ENCODE peak calls at places on chromosome 22, in six cellular contexts. One of them, this sample, is unnamed.
A peak's percentile ranks its signal among the peaks of the same experiment; 100 is the strongest.

GRCh38 chr22:32446321-32446720 is 17.9 kb downstream of the BPIFC start:
- DNase-seq in substantia nigra: no peak
- DNase-seq in brain microvascular endothelial cell: no peak
- DNase-seq in GM23248: peak; percentile 13
- DNase-seq in upper lobe of right lung: no peak
- DNase-seq in sigmoid colon: no peak
- DNase-seq in this sample: no peak

GRCh38 chr22:31240011-31240410 is 27.9 kb downstream of the LIMK2 start:
- DNase-seq in sigmoid colon: no peak
- DNase-seq in upper lobe of right lung: no peak
- DNase-seq in GM23248: peak; percentile 38
- DNase-seq in substantia nigra: no peak
- DNase-seq in brain microvascular endothelial cell: peak; percentile 52
- DNase-seq in this sample: no peak

GRCh38 chr22:36125994-36126531 is 34.5 kb downstream of the APOL3 start:
- DNase-seq in upper lobe of right lung: no peak
- DNase-seq in substantia nigra: no peak
- DNase-seq in brain microvascular endothelial cell: no peak
- DNase-seq in sigmoid colon: no peak
- DNase-seq in GM23248: no peak
- DNase-seq in this sample: no peak

GRCh38 chr22:48453171-48453570 is 1374.5 kb downstream of the BRD1 start:
- DNase-seq in substantia nigra: no peak
- DNase-seq in sigmoid colon: no peak
- DNase-seq in upper lobe of right lung: no peak
- DNase-seq in GM23248: no peak
- DNase-seq in brain microvascular endothelial cell: no peak
- DNase-seq in this sample: no peak

GRCh38 chr22:46425011-46425410 is 89.5 kb downstream of the TRMU start:
- DNase-seq in GM23248: peak; percentile 59
- DNase-seq in substantia nigra: no peak
- DNase-seq in upper lobe of right lung: no peak
- DNase-seq in brain microvascular endothelial cell: peak; percentile 45
- DNase-seq in sigmoid colon: no peak
- DNase-seq in this sample: peak; percentile 49

GRCh38 chr22:46574993-46575914 is 37.8 kb upstream of the CELSR1 start:
- DNase-seq in brain microvascular endothelial cell: no peak
- DNase-seq in substantia nigra: no peak
- DNase-seq in upper lobe of right lung: peak; percentile 75
- DNase-seq in sigmoid colon: peak; percentile 65
- DNase-seq in GM23248: no peak
- DNase-seq in this sample: no peak

GRCh38 chr22:47173535-47174021 is 411.1 kb downstream of the TBC1D22A start:
- DNase-seq in substantia nigra: no peak
- DNase-seq in sigmoid colon: peak; percentile 48
- DNase-seq in brain microvascular endothelial cell: no peak
- DNase-seq in upper lobe of right lung: peak; percentile 43
- DNase-seq in GM23248: no peak
- DNase-seq in this sample: no peak

GRCh38 chr22:46537221-46537945 is at the start of gene CELSR1:
- DNase-seq in GM23248: peak; percentile 50
- DNase-seq in sigmoid colon: no peak
- DNase-seq in upper lobe of right lung: peak; percentile 94
- DNase-seq in brain microvascular endothelial cell: no peak
- DNase-seq in substantia nigra: no peak
- DNase-seq in this sample: no peak

GRCh38 chr22:48257690-48258065 is 1495.2 kb downstream of the TBC1D22A start:
- DNase-seq in brain microvascular endothelial cell: no peak
- DNase-seq in sigmoid colon: no peak
- DNase-seq in upper lobe of right lung: no peak
- DNase-seq in GM23248: peak; percentile 8
- DNase-seq in substantia nigra: no peak
- DNase-seq in this sample: no peak

GRCh38 chr22:41847300-41847699 is 14.4 kb downstream of the SREBF2 start:
- DNase-seq in GM23248: no peak
- DNase-seq in substantia nigra: no peak
- DNase-seq in upper lobe of right lung: no peak
- DNase-seq in brain microvascular endothelial cell: no peak
- DNase-seq in sigmoid colon: no peak
- DNase-seq in this sample: no peak

GRCh38 chr22:37472418-37473006 is 13.7 kb downstream of the MFNG start:
- DNase-seq in brain microvascular endothelial cell: no peak
- DNase-seq in sigmoid colon: no peak
- DNase-seq in substantia nigra: no peak
- DNase-seq in upper lobe of right lung: no peak
- DNase-seq in GM23248: peak; percentile 49
- DNase-seq in this sample: no peak

GRCh38 chr22:20238567-20239062 is 29.5 kb downstream of the RTN4R start:
- DNase-seq in sigmoid colon: no peak
- DNase-seq in GM23248: peak; percentile 17
- DNase-seq in brain microvascular endothelial cell: no peak
- DNase-seq in upper lobe of right lung: peak; percentile 84
- DNase-seq in substantia nigra: no peak
- DNase-seq in this sample: no peak

GRCh38 chr22:19361501-19362103 is 69.9 kb downstream of the HIRA start:
- DNase-seq in GM23248: no peak
- DNase-seq in brain microvascular endothelial cell: no peak
- DNase-seq in sigmoid colon: no peak
- DNase-seq in upper lobe of right lung: no peak
- DNase-seq in substantia nigra: no peak
- DNase-seq in this sample: no peak

GRCh38 chr22:46514592-46515207 is 22.7 kb downstream of the CELSR1 start:
- DNase-seq in substantia nigra: no peak
- DNase-seq in brain microvascular endothelial cell: peak; percentile 55
- DNase-seq in upper lobe of right lung: no peak
- DNase-seq in GM23248: peak; percentile 81
- DNase-seq in sigmoid colon: no peak
- DNase-seq in this sample: peak; percentile 81

GRCh38 chr22:47802446-47802845 is 1040.0 kb downstream of the TBC1D22A start:
- DNase-seq in sigmoid colon: no peak
- DNase-seq in brain microvascular endothelial cell: no peak
- DNase-seq in GM23248: no peak
- DNase-seq in substantia nigra: no peak
- DNase-seq in upper lobe of right lung: no peak
- DNase-seq in this sample: no peak

GRCh38 chr22:47622541-47622940 is 860.1 kb downstream of the TBC1D22A start:
- DNase-seq in sigmoid colon: peak; percentile 41
- DNase-seq in substantia nigra: no peak
- DNase-seq in GM23248: no peak
- DNase-seq in upper lobe of right lung: peak; percentile 29
- DNase-seq in brain microvascular endothelial cell: no peak
- DNase-seq in this sample: no peak

GRCh38 chr22:48089601-48090331 is 1327.3 kb downstream of the TBC1D22A start:
- DNase-seq in brain microvascular endothelial cell: peak; percentile 5
- DNase-seq in GM23248: peak; percentile 52
- DNase-seq in sigmoid colon: peak; percentile 86
- DNase-seq in upper lobe of right lung: peak; percentile 70
- DNase-seq in substantia nigra: no peak
- DNase-seq in this sample: no peak

GRCh38 chr22:47588583-47588970 is 826.1 kb downstream of the TBC1D22A start:
- DNase-seq in sigmoid colon: peak; percentile 15
- DNase-seq in substantia nigra: no peak
- DNase-seq in upper lobe of right lung: peak; percentile 20
- DNase-seq in GM23248: no peak
- DNase-seq in brain microvascular endothelial cell: no peak
- DNase-seq in this sample: no peak

GRCh38 chr22:46631113-46631512 is 10.9 kb downstream of the GRAMD4 start:
- DNase-seq in upper lobe of right lung: no peak
- DNase-seq in substantia nigra: no peak
- DNase-seq in brain microvascular endothelial cell: no peak
- DNase-seq in sigmoid colon: no peak
- DNase-seq in GM23248: no peak
- DNase-seq in this sample: no peak

GRCh38 chr22:35470903-35471321 is 69.7 kb upstream of the RASD2 start:
- DNase-seq in GM23248: peak; percentile 26
- DNase-seq in brain microvascular endothelial cell: peak; percentile 47
- DNase-seq in substantia nigra: no peak
- DNase-seq in upper lobe of right lung: no peak
- DNase-seq in sigmoid colon: no peak
- DNase-seq in this sample: no peak

GRCh38 chr22:21078916-21079315 is 33.2 kb downstream of the LRRC74B start:
- DNase-seq in brain microvascular endothelial cell: no peak
- DNase-seq in upper lobe of right lung: no peak
- DNase-seq in GM23248: no peak
- DNase-seq in substantia nigra: no peak
- DNase-seq in sigmoid colon: no peak
- DNase-seq in this sample: no peak

GRCh38 chr22:26168934-26169311 is 339 bp upstream of the SEZ6L start:
- DNase-seq in substantia nigra: peak; percentile 8
- DNase-seq in upper lobe of right lung: no peak
- DNase-seq in GM23248: peak; percentile 39
- DNase-seq in sigmoid colon: no peak
- DNase-seq in brain microvascular endothelial cell: no peak
- DNase-seq in this sample: no peak

GRCh38 chr22:47124451-47124881 is 362.0 kb downstream of the TBC1D22A start:
- DNase-seq in GM23248: no peak
- DNase-seq in upper lobe of right lung: peak; percentile 56
- DNase-seq in brain microvascular endothelial cell: no peak
- DNase-seq in sigmoid colon: no peak
- DNase-seq in substantia nigra: no peak
- DNase-seq in this sample: no peak

GRCh38 chr22:31651667-31652066 is 10.3 kb downstream of the PISD start:
- DNase-seq in brain microvascular endothelial cell: no peak
- DNase-seq in substantia nigra: no peak
- DNase-seq in upper lobe of right lung: no peak
- DNase-seq in GM23248: no peak
- DNase-seq in sigmoid colon: no peak
- DNase-seq in this sample: no peak

GRCh38 chr22:20552913-20553401 is 45.5 kb downstream of the MED15 start:
- DNase-seq in upper lobe of right lung: no peak
- DNase-seq in sigmoid colon: peak; percentile 67
- DNase-seq in substantia nigra: no peak
- DNase-seq in brain microvascular endothelial cell: peak; percentile 77
- DNase-seq in GM23248: no peak
- DNase-seq in this sample: no peak

GRCh38 chr22:41367680-41368542 is 13.8 kb upstream of the TEF start:
- DNase-seq in brain microvascular endothelial cell: no peak
- DNase-seq in substantia nigra: no peak
- DNase-seq in sigmoid colon: peak; percentile 88
- DNase-seq in GM23248: peak; percentile 77
- DNase-seq in upper lobe of right lung: peak; percentile 84
- DNase-seq in this sample: no peak

GRCh38 chr22:42891008-42891407 is 33.9 kb upstream of the ARFGAP3 start:
- DNase-seq in substantia nigra: no peak
- DNase-seq in sigmoid colon: no peak
- DNase-seq in brain microvascular endothelial cell: no peak
- DNase-seq in GM23248: no peak
- DNase-seq in upper lobe of right lung: no peak
- DNase-seq in this sample: no peak

GRCh38 chr22:42892571-42893316 is 35.7 kb upstream of the ARFGAP3 start:
- DNase-seq in upper lobe of right lung: no peak
- DNase-seq in sigmoid colon: no peak
- DNase-seq in brain microvascular endothelial cell: no peak
- DNase-seq in GM23248: no peak
- DNase-seq in substantia nigra: no peak
- DNase-seq in this sample: no peak

GRCh38 chr22:42892156-42892555 is 35.1 kb upstream of the ARFGAP3 start:
- DNase-seq in upper lobe of right lung: no peak
- DNase-seq in GM23248: no peak
- DNase-seq in brain microvascular endothelial cell: no peak
- DNase-seq in substantia nigra: no peak
- DNase-seq in sigmoid colon: no peak
- DNase-seq in this sample: no peak

GRCh38 chr22:42893366-42894150 is 36.5 kb upstream of the ARFGAP3 start:
- DNase-seq in upper lobe of right lung: no peak
- DNase-seq in GM23248: no peak
- DNase-seq in brain microvascular endothelial cell: no peak
- DNase-seq in substantia nigra: no peak
- DNase-seq in sigmoid colon: no peak
- DNase-seq in this sample: no peak

GRCh38 chr22:42891696-42892095 is 34.6 kb upstream of the ARFGAP3 start:
- DNase-seq in sigmoid colon: no peak
- DNase-seq in substantia nigra: no peak
- DNase-seq in upper lobe of right lung: no peak
- DNase-seq in brain microvascular endothelial cell: no peak
- DNase-seq in GM23248: no peak
- DNase-seq in this sample: no peak
- H3K27ac ChIP-seq in sigmoid colon: no peak overlapping the region
- H3K27ac ChIP-seq in substantia nigra: peak overlapping the region; percentile 60
- H3K27ac ChIP-seq in upper lobe of right lung: peak overlapping the region; percentile 72
- H3K27ac ChIP-seq in brain microvascular endothelial cell: no peak overlapping the region
- H3K27ac ChIP-seq in GM23248: no peak overlapping the region
- H3K27ac ChIP-seq in this sample: no peak overlapping the region

GRCh38 chr22:23518381-23519187 is 61.5 kb downstream of the IGLL1 start:
- DNase-seq in brain microvascular endothelial cell: no peak
- DNase-seq in substantia nigra: no peak
- DNase-seq in GM23248: no peak
- DNase-seq in sigmoid colon: no peak
- DNase-seq in upper lobe of right lung: no peak
- DNase-seq in this sample: no peak
- H3K27ac ChIP-seq in brain microvascular endothelial cell: no peak overlapping the region
- H3K27ac ChIP-seq in substantia nigra: no peak overlapping the region
- H3K27ac ChIP-seq in GM23248: no peak overlapping the region
- H3K27ac ChIP-seq in sigmoid colon: peak overlapping the region; percentile 96
- H3K27ac ChIP-seq in upper lobe of right lung: no peak overlapping the region
- H3K27ac ChIP-seq in this sample: no peak overlapping the region

GRCh38 chr22:29629382-29630179 is 26.1 kb downstream of the NF2 start:
- DNase-seq in substantia nigra: no peak
- DNase-seq in sigmoid colon: no peak
- DNase-seq in brain microvascular endothelial cell: no peak
- DNase-seq in upper lobe of right lung: no peak
- DNase-seq in GM23248: no peak
- DNase-seq in this sample: no peak
- H3K27ac ChIP-seq in substantia nigra: no peak overlapping the region
- H3K27ac ChIP-seq in sigmoid colon: peak overlapping the region; percentile 6
- H3K27ac ChIP-seq in brain microvascular endothelial cell: no peak overlapping the region
- H3K27ac ChIP-seq in upper lobe of right lung: no peak overlapping the region
- H3K27ac ChIP-seq in GM23248: no peak overlapping the region
- H3K27ac ChIP-seq in this sample: no peak overlapping the region

GRCh38 chr22:29692327-29692640 is 27.5 kb upstream of the CABP7 start:
- DNase-seq in GM23248: no peak
- DNase-seq in substantia nigra: no peak
- DNase-seq in brain microvascular endothelial cell: no peak
- DNase-seq in sigmoid colon: no peak
- DNase-seq in upper lobe of right lung: peak; percentile 43
- DNase-seq in this sample: no peak

GRCh38 chr22:29689201-29689871 is 30.5 kb upstream of the CABP7 start:
- DNase-seq in sigmoid colon: no peak
- DNase-seq in substantia nigra: no peak
- DNase-seq in brain microvascular endothelial cell: no peak
- DNase-seq in GM23248: no peak
- DNase-seq in upper lobe of right lung: no peak
- DNase-seq in this sample: no peak

GRCh38 chr22:29691636-29692326 is 28.0 kb upstream of the CABP7 start:
- DNase-seq in brain microvascular endothelial cell: no peak
- DNase-seq in substantia nigra: no peak
- DNase-seq in sigmoid colon: no peak
- DNase-seq in upper lobe of right lung: no peak
- DNase-seq in GM23248: no peak
- DNase-seq in this sample: no peak

GRCh38 chr22:29690481-29690880 is 29.3 kb upstream of the CABP7 start:
- DNase-seq in substantia nigra: no peak
- DNase-seq in brain microvascular endothelial cell: no peak
- DNase-seq in upper lobe of right lung: no peak
- DNase-seq in sigmoid colon: no peak
- DNase-seq in GM23248: no peak
- DNase-seq in this sample: no peak

DNA sequence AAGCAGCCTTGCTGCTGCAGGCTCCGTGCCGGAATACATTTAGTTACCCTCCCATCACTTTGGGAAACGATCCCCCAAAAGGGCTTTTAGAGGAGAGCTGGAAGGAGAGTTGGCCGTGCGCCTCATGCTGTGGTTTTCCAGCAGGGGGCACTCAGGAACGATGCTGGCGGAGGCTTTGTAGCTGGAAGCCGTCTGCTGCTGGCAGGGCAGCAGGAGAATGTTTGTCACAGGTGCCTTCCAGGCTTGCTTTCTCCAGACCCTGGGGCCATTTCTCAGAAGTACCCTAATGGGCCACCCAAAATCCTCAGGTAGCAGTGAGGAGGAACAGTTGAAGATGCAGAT is 30.0 kb upstream of the CABP7 start:
- DNase-seq in upper lobe of right lung: peak; percentile 78
- DNase-seq in GM23248: peak; percentile 75
- DNase-seq in substantia nigra: peak; percentile 62
- DNase-seq in brain microvascular endothelial cell: peak; percentile 22
- DNase-seq in sigmoid colon: no peak
- DNase-seq in this sample: no peak
- H3K27ac ChIP-seq in upper lobe of right lung: no peak overlapping the region
- H3K27ac ChIP-seq in GM23248: no peak overlapping the region
- H3K27ac ChIP-seq in substantia nigra: no peak overlapping the region
- H3K27ac ChIP-seq in brain microvascular endothelial cell: no peak overlapping the region
- H3K27ac ChIP-seq in sigmoid colon: peak overlapping the region; percentile 17
- H3K27ac ChIP-seq in this sample: no peak overlapping the region